ENCODE peak calls at places on chromosomes 7 and 10, in four cellular contexts. H is Peyer's patch, Y is neural crest cell, O is IMR-90. V is an unnamed sample.

GRCh38 chr10:130412317-130412716 is 276.1 kb downstream of the GLRX3 start:
- DNase-seq in H (no peak), O (no peak), Y (no peak), V (no peak)

GRCh38 chr7:91824201-91824600 is 56.3 kb downstream of the MTERF1 start:
- DNase-seq in Y (no peak), O (no peak), H (no peak), V (no peak)

GRCh38 chr7:88256906-88257305 is 37.1 kb upstream of the SRI start:
- DNase-seq in H (no peak), Y (no peak), O (no peak), V (no peak)

GRCh38 chr10:87702260-87702972 is 42.7 kb downstream of the PAPSS2 start:
- DNase-seq in O (no peak), H (no peak), Y (no peak), V (no peak)

GRCh38 chr10:110265573-110266193 is 39.0 kb downstream of the SMNDC1 start:
- DNase-seq in Y (no peak), O (no peak), H (no peak), V (no peak)

GRCh38 chr7:14687777-14688176 is 214.8 kb downstream of the DGKB start:
- DNase-seq in H (no peak), O (no peak), Y (no peak), V (no peak)

GRCh38 chr7:38105874-38106483 is 72.1 kb upstream of the STARD3NL start:
- DNase-seq in H (no peak), O (peak), Y (no peak), V (peak)

GRCh38 chr7:51949726-51950644 is 633.4 kb upstream of the COBL start:
- DNase-seq in H (no peak), Y (peak), O (no peak), V (no peak)

GRCh38 chr7:127239814-127240213 is 12.9 kb downstream of the GRM8 start:
- DNase-seq in H (no peak), Y (no peak), O (no peak), V (no peak)

GRCh38 chr7:150420987-150421674 is 29.3 kb upstream of the GIMAP8 start:
- DNase-seq in H (peak), Y (peak), O (peak), V (peak)

GRCh38 chr10:43234471-43235041 is 32.3 kb downstream of the RASGEF1A start:
- DNase-seq in Y (no peak), O (no peak), H (peak), V (no peak)

GRCh38 chr7:40990841-40991240 is 712.0 kb downstream of the INHBA start:
- DNase-seq in Y (no peak), H (no peak), O (no peak), V (no peak)

GRCh38 chr7:129646369-129647021 is 35.0 kb downstream of the NRF1 start:
- DNase-seq in O (no peak), H (no peak), Y (no peak), V (no peak)

GRCh38 chr7:128737867-128738390 is 1.2 kb upstream of the CALU start:
- DNase-seq in Y (no peak), O (peak), H (no peak), V (no peak)

GRCh38 chr7:66503036-66503370 is 125.7 kb upstream of the KCTD7 start:
- DNase-seq in H (peak), Y (no peak), O (no peak), V (no peak)

GRCh38 chr10:2619472-2619871 is 447.9 kb upstream of the PFKP start:
- DNase-seq in Y (peak), H (no peak), O (no peak), V (no peak)

GRCh38 chr7:103388469-103389140 is 41.2 kb downstream of the PSMC2 start:
- DNase-seq in O (no peak), Y (no peak), H (no peak), V (no peak)

GRCh38 chr10:5281355-5281754 is 83.4 kb upstream of the UCN3 start:
- DNase-seq in Y (no peak), H (no peak), O (no peak), V (no peak)

GRCh38 chr10:80421369-80422220 is 13.2 kb downstream of the PRXL2A start:
- DNase-seq in O (no peak), Y (no peak), H (no peak), V (no peak)

GRCh38 chr7:26495569-26495968 is 203.9 kb downstream of the SNX10 start:
- DNase-seq in Y (no peak), O (no peak), H (no peak), V (no peak)

GRCh38 chr7:26504417-26504816 is 212.8 kb downstream of the SNX10 start:
- DNase-seq in Y (no peak), H (no peak), O (no peak), V (no peak)

GRCh38 chr7:26497801-26498596 is 206.3 kb downstream of the SNX10 start:
- DNase-seq in Y (no peak), O (no peak), H (no peak), V (no peak)

GRCh38 chr7:26499316-26499897 is 207.7 kb downstream of the SNX10 start:
- DNase-seq in H (no peak), O (no peak), Y (no peak), V (no peak)

GRCh38 chr7:26500749-26501352 is 209.2 kb downstream of the SNX10 start:
- DNase-seq in Y (no peak), H (no peak), O (peak), V (no peak)
- TF ChIP-seq CTCF in Y (peak), H (peak), O (peak), V (peak)

DNA sequence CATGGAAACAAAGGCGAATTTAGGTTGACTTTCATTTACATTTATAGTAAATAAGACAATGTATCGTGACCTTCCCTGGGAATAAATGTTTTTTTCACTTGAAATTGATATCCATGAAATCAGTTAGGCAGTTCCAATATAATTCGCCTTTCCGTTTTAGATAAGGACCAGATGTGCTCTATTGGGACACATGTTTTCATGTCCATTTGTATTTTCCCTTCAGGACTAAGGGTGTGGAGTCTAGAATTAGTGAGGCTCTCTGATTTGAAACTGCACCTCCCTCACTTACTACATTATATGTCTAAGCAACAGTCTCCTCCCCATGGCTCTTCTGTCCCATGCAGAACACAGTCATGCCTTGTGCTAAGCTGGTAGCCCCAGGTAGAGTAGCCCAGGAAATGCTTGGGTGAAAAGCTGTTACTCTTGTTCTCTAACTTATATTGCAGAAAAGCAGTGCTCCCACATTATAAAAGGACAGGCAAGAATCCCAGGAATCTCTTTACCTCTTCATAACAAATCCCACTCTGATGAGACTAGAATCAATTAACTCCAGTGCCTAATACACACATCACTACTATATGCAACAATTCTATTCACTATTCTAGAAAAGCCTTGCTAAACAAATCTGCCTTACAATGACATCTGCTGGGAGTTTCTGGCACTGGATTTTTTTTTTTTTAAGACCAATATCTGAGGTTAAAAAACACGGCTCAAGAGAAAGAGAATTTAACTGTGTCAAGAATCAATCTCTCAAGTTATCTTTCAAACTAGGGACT is 293.9 kb downstream of the SNX13 start:
- DNase-seq in H (no peak), Y (no peak), O (peak), V (no peak)
- TF ChIP-seq CTCF in H (no peak), Y (no peak), O (peak), V (peak)

GRCh38 chr10:99442394-99442793 is 12.0 kb upstream of the GOT1 start:
- DNase-seq in H (no peak), Y (no peak), O (no peak), V (no peak)
- TF ChIP-seq CTCF in H (no peak), Y (no peak), O (no peak), V (no peak)

DNA sequence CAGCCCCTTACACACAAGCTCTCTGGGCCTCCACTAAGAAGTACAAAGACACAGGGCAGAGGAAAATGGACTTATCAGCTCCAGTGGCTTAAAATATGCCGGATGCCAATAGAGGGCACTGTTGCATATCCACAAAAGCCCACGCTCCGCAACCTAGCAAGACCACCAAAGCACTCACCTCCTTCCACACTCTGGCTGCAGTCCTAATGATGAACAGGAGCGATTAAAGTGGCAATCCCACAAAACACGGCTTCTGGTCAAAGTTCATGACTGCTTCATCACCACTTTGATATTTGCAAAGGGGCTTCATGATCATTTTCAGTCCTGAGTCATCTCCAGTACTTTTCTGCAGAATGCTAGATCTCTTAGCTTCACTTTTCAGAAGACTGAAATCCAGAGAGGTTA is 158.3 kb upstream of the ITGB1 start:
- DNase-seq in H (no peak), O (peak), Y (peak), V (no peak)
- TF ChIP-seq CTCF in H (peak), O (peak), Y (peak), V (peak)

DNA sequence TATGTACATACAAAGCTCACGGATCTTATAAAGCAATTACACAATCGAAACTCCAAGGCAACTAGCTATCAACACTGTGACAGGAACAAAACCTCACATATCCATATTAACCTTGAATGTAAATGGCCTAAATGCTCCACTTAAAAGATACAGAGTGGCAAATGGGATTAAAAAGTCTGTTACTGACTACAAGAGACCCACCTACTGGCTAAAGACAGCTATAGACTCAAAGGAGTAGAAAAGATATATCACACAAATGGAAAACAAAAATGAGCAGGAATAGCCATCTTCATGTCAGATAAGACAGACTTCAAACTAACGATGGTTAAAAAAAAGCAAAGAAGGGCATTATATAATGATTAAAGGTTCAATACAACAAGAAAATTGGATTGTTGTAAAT is 246.7 kb downstream of the ADRA2A start:
- DNase-seq in H (no peak), O (no peak), Y (no peak), V (no peak)
- TF ChIP-seq CTCF in H (no peak), O (no peak), Y (peak), V (no peak)

V was measured in dorsolateral prefrontal cortex.